ENCODE peak calls at places on chromosome 2, in five cellular contexts. L, G, U, I and C are unnamed samples.

GRCh38 chr2:181371782-181372292 is 85.3 kb upstream of the ITGA4 start:
- DNase-seq in U (no peak), L (peak), I (peak), G (no peak), C (no peak)

GRCh38 chr2:101435011-101435862 is 39.7 kb downstream of the RFX8 start:
- DNase-seq in I (peak), L (no peak), G (no peak), U (peak), C (peak)

GRCh38 chr2:222424729-222425671 is 657 bp downstream of the SGPP2 start:
- DNase-seq in U (no peak), G (peak), I (no peak), L (no peak), C (peak)

GRCh38 chr2:160736148-160736547 is 242.5 kb upstream of the RBMS1 start:
- DNase-seq in I (no peak), G (no peak), U (no peak), L (no peak), C (no peak)

GRCh38 chr2:239028253-239028619 is 180.4 kb downstream of the TWIST2 start:
- DNase-seq in L (no peak), I (no peak), G (no peak), U (no peak), C (no peak)

GRCh38 chr2:20118051-20118450 is 66.6 kb upstream of the LAPTM4A start:
- DNase-seq in L (no peak), I (no peak), U (no peak), G (no peak), C (no peak)

GRCh38 chr2:8586397-8587051 is 95.3 kb upstream of the ID2 start:
- DNase-seq in U (no peak), L (no peak), I (no peak), G (no peak), C (no peak)

GRCh38 chr2:129728251-129728972 is 251.1 kb upstream of the RAB6C start:
- DNase-seq in G (no peak), I (no peak), U (no peak), L (no peak), C (no peak)

GRCh38 chr2:69997296-69998184 is 36.1 kb upstream of the ASPRV1 start:
- DNase-seq in G (no peak), I (peak), U (no peak), L (peak), C (no peak)

GRCh38 chr2:15200581-15200980 is 360.6 kb downstream of the NBAS start:
- DNase-seq in I (no peak), L (no peak), G (no peak), U (no peak), C (no peak)

GRCh38 chr2:49755777-49756176 is 601.5 kb upstream of the FSHR start:
- DNase-seq in I (no peak), U (no peak), G (no peak), L (no peak), C (no peak)

GRCh38 chr2:181955010-181955409 is 30.6 kb upstream of the PPP1R1C start:
- DNase-seq in L (peak), G (no peak), I (peak), U (no peak), C (no peak)

GRCh38 chr2:202099515-202099914 is 26.5 kb downstream of the KIAA2012 start:
- DNase-seq in L (no peak), G (no peak), I (no peak), U (no peak), C (no peak)

GRCh38 chr2:218618102-218618860 is 10.6 kb downstream of the PLCD4 start:
- DNase-seq in I (no peak), L (no peak), U (no peak), G (no peak), C (no peak)

GRCh38 chr2:109135572-109136185 is 6.7 kb downstream of the SH3RF3 start:
- DNase-seq in U (no peak), L (no peak), I (no peak), G (no peak), C (no peak)

GRCh38 chr2:241161646-241162281 is 11.5 kb downstream of the PPP1R7 start:
- DNase-seq in U (peak), L (no peak), G (no peak), I (peak), C (peak)

GRCh38 chr2:11379558-11379957 is 35.1 kb upstream of the ROCK2 start:
- DNase-seq in U (no peak), L (no peak), G (no peak), I (peak), C (no peak)

GRCh38 chr2:12763486-12763885 is 46.8 kb downstream of the TRIB2 start:
- DNase-seq in U (no peak), G (no peak), L (no peak), I (no peak), C (no peak)

GRCh38 chr2:26887142-26887541 is 39.2 kb downstream of the DPYSL5 start:
- DNase-seq in G (no peak), I (no peak), L (no peak), U (no peak), C (no peak)

GRCh38 chr2:236261452-236261851 is 2.8 kb downstream of the ASB18 start:
- DNase-seq in I (no peak), U (no peak), G (no peak), L (no peak), C (no peak)

GRCh38 chr2:173828189-173829157 is 136.7 kb downstream of the SP3 start:
- DNase-seq in U (no peak), L (no peak), I (peak), G (no peak), C (no peak)

GRCh38 chr2:29747786-29748470 is 173.5 kb downstream of the ALK start:
- DNase-seq in U (no peak), L (peak), G (no peak), I (peak), C (no peak)

GRCh38 chr2:206423147-206423546 is 20.2 kb upstream of the ADAM23 start:
- DNase-seq in U (no peak), L (no peak), I (no peak), G (peak), C (no peak)

GRCh38 chr2:65214361-65214760 is 13.3 kb upstream of the ACTR2 start:
- DNase-seq in I (no peak), G (no peak), U (no peak), L (peak), C (no peak)

GRCh38 chr2:65638438-65638837 is 206.0 kb upstream of the SPRED2 start:
- DNase-seq in I (no peak), G (no peak), L (no peak), U (no peak), C (no peak)

GRCh38 chr2:217940261-217941220 is 62.3 kb downstream of the TNS1 start:
- DNase-seq in L (no peak), G (no peak), U (no peak), I (no peak), C (no peak)

GRCh38 chr2:664063-664462 is 13.1 kb downstream of the TMEM18 start:
- DNase-seq in G (no peak), L (no peak), U (no peak), I (no peak), C (no peak)

GRCh38 chr2:148586528-148587128 is 57.9 kb upstream of the EPC2 start:
- DNase-seq in L (no peak), U (no peak), G (no peak), I (no peak), C (no peak)

GRCh38 chr2:182522428-182522896 is 95.6 kb upstream of the PDE1A start:
- DNase-seq in G (peak), I (no peak), L (no peak), U (no peak), C (no peak)

GRCh38 chr2:111715987-111716900 is 167.7 kb downstream of the ANAPC1 start:
- DNase-seq in I (no peak), L (no peak), U (no peak), G (no peak), C (no peak)

GRCh38 chr2:134736167-134736885 is 17.5 kb upstream of the TMEM163 start:
- DNase-seq in L (peak), U (no peak), I (peak), G (no peak), C (no peak)

GRCh38 chr2:170123593-170123992 is 54.4 kb upstream of the MYO3B start:
- DNase-seq in L (no peak), G (no peak), I (peak), U (no peak), C (no peak)

GRCh38 chr2:191845876-191846786 is 757 bp downstream of the CAVIN2 start:
- DNase-seq in G (no peak), L (no peak), I (no peak), U (peak), C (peak)